ENCODE peak calls at places on chromosome 4, in six cellular contexts. X, M, I, U, V and G are unnamed samples.

GRCh38 chr4:56123547-56123946 is 174.8 kb downstream of the CEP135 start:
- DNase-seq in I (no peak), U (no peak), X (no peak), V (no peak), M (no peak), G (no peak)

GRCh38 chr4:189088783-189089182 is 851.9 kb upstream of the FRG1 start:
- DNase-seq in U (no peak), V (no peak), M (no peak), X (no peak), I (no peak), G (no peak)

GRCh38 chr4:122777846-122778501 is 45.5 kb downstream of the BBS12 start:
- DNase-seq in M (no peak), U (no peak), X (no peak), V (no peak), I (no peak), G (no peak)

GRCh38 chr4:91471280-91471679 is 832.5 kb upstream of the GRID2 start:
- DNase-seq in M (no peak), V (no peak), U (peak; percentile 3), X (no peak), I (no peak), G (no peak)

GRCh38 chr4:69823481-69824186 is 36.3 kb downstream of the SULT1E1 start:
- DNase-seq in M (no peak), I (peak; percentile 73), U (peak; percentile 79), V (no peak), X (no peak), G (peak; percentile 5)

GRCh38 chr4:116027311-116027710 is 913.9 kb upstream of the NDST4 start:
- DNase-seq in X (no peak), I (no peak), M (no peak), U (no peak), V (no peak), G (no peak)

GRCh38 chr4:180617203-180617602 is 1626.0 kb upstream of the TENM3 start:
- DNase-seq in V (no peak), M (no peak), I (peak; percentile 72), U (no peak), X (no peak), G (no peak)

GRCh38 chr4:65139998-65140397 is 530.3 kb downstream of the EPHA5 start:
- DNase-seq in V (no peak), X (no peak), I (no peak), U (no peak), M (no peak), G (no peak)

GRCh38 chr4:152255437-152255836 is 280.5 kb downstream of the FBXW7 start:
- DNase-seq in U (no peak), V (no peak), I (no peak), X (no peak), M (peak; percentile 15), G (peak; percentile 90)

GRCh38 chr4:76964769-76965168 is 15.2 kb downstream of the SEPTIN11 start:
- DNase-seq in U (no peak), V (no peak), I (no peak), M (no peak), X (no peak), G (no peak)

GRCh38 chr4:80182237-80182866 is 15.0 kb upstream of the PRDM8 start:
- DNase-seq in V (no peak), U (no peak), I (no peak), X (no peak), M (no peak), G (peak; percentile 41)

GRCh38 chr4:176791591-176792347 is 953 bp downstream of the VEGFC start:
- DNase-seq in V (peak; percentile 62), U (no peak), I (peak; percentile 71), X (no peak), M (no peak), G (no peak)

GRCh38 chr4:99159699-99160098 is 15.6 kb upstream of the ADH4 start:
- DNase-seq in I (no peak), V (no peak), U (no peak), M (no peak), X (no peak), G (no peak)
- H3K4me1 ChIP-seq in I (no peaks in the 10 kb centered on the region), V (no peaks in the 10 kb centered on the region), U (peaks cover 32% of the 10 kb centered on the region), M (no peaks in the 10 kb centered on the region), X (no peaks in the 10 kb centered on the region), G (no peaks in the 10 kb centered on the region)

GRCh38 chr4:186102931-186103330 is 1.6 kb upstream of the FAM149A start:
- DNase-seq in M (no peak), V (no peak), X (no peak), I (no peak), U (no peak), G (no peak)

GRCh38 chr4:186104114-186104894 is at the start of gene FAM149A:
- DNase-seq in X (no peak), U (peak; percentile 91), M (no peak), V (peak; percentile 81), I (no peak), G (peak; percentile 48)

GRCh38 chr4:186105721-186106335 is 1.3 kb downstream of the FAM149A start:
- DNase-seq in I (no peak), U (peak; percentile 74), V (no peak), X (no peak), M (no peak), G (no peak)

GRCh38 chr4:186108391-186108790 is 3.9 kb downstream of the FAM149A start:
- DNase-seq in X (no peak), I (no peak), M (no peak), U (no peak), V (no peak), G (no peak)

GRCh38 chr4:186104895-186105720 is 604 bp downstream of the FAM149A start:
- DNase-seq in V (peak; percentile 70), X (no peak), I (peak; percentile 81), M (no peak), U (peak; percentile 35), G (no peak)
- H3K4me1 ChIP-seq in V (peaks cover 17% of the 10 kb centered on the region), X (peaks cover 10% of the 10 kb centered on the region), I (no peaks in the 10 kb centered on the region), M (peaks cover 10% of the 10 kb centered on the region), U (peaks cover 18% of the 10 kb centered on the region), G (peaks cover 11% of the 10 kb centered on the region)

GRCh38 chr4:153520227-153520626 is 54.1 kb downstream of the TMEM131L start:
- DNase-seq in V (no peak), X (no peak), M (no peak), I (no peak), U (no peak), G (no peak)
- H3K4me1 ChIP-seq in V (peaks cover 35% of the 10 kb centered on the region), X (peaks cover 9% of the 10 kb centered on the region), M (peaks cover 72% of the 10 kb centered on the region), I (no peaks in the 10 kb centered on the region), U (peaks cover 85% of the 10 kb centered on the region), G (peaks cover 84% of the 10 kb centered on the region)

GRCh38 chr4:153497091-153497531 is 31.0 kb downstream of the TMEM131L start:
- DNase-seq in U (no peak), I (peak; percentile 69), X (no peak), V (no peak), M (no peak), G (no peak)
- H3K4me1 ChIP-seq in U (peaks cover 35% of the 10 kb centered on the region), I (no peaks in the 10 kb centered on the region), X (peaks cover 19% of the 10 kb centered on the region), V (peaks cover 31% of the 10 kb centered on the region), M (peaks cover 90% of the 10 kb centered on the region), G (peaks cover 90% of the 10 kb centered on the region)

GRCh38 chr4:147799986-147800555 is 68.2 kb downstream of the ARHGAP10 start:
- DNase-seq in V (no peak), X (no peak), I (no peak), U (no peak), M (peak; percentile 30), G (peak; percentile 86)

GRCh38 chr4:147802346-147802745 is 70.5 kb downstream of the ARHGAP10 start:
- DNase-seq in V (no peak), X (no peak), I (no peak), M (no peak), U (no peak), G (no peak)

DNA sequence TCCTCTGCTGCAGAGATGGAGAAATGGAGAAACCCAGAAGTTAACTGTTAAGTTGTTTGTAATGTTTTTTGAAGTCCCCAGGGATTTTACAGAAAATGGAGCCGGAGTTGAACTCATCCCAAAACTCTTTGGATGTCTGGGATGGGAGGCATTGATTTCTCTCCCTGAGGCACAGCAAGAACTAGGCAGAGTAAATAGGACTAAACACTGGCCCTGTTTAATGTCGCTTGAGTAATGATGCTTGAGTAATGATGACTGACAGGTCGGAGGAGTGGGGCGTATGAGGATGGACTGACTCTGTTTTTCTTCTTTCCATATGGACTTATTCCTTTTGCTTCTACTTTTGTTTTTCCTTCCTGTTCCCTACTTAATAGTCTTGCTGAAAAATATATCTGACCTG is 69.9 kb downstream of the ARHGAP10 start:
- DNase-seq in V (no peak), I (no peak), X (no peak), U (no peak), M (no peak), G (no peak)
- H3K4me1 ChIP-seq in V (peaks cover 65% of the 10 kb centered on the region), I (no peaks in the 10 kb centered on the region), X (no peaks in the 10 kb centered on the region), U (no peaks in the 10 kb centered on the region), M (peaks cover 14% of the 10 kb centered on the region), G (peaks cover 18% of the 10 kb centered on the region)

GRCh38 chr4:26368685-26369084 is 47.9 kb downstream of the RBPJ start:
- DNase-seq in X (no peak), I (no peak), U (no peak), M (no peak), V (no peak), G (no peak)
- H3K4me1 ChIP-seq in X (no peaks in the 10 kb centered on the region), I (peaks cover 19% of the 10 kb centered on the region), U (peaks cover 46% of the 10 kb centered on the region), M (peaks cover 13% of the 10 kb centered on the region), V (peaks cover 46% of the 10 kb centered on the region), G (peaks cover 22% of the 10 kb centered on the region)

DNA sequence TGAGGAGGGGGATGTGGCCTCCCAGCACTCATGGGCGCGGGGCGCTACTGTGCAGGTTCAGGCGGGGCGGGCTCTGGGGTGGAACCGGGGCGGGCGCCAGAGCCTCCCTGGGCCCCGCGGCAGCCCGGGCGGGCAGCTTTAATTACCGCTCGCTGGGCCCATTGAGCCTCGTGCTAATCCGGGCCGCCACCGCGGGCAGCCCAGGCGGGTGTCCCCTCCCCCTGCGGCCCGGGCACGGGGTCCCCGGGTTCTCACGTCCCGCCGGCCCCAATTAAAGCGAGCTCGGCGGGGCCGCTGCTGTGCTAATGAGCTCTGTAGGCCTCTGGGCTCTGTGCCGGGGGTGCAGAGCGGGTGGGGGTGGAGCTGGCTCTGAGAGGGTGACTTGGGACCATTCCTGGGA is 22.8 kb upstream of the FGFR3 start:
- DNase-seq in M (no peak), X (no peak), I (no peak), U (no peak), V (no peak), G (no peak)
- H3K4me1 ChIP-seq in M (no peaks in the 10 kb centered on the region), X (peaks cover 87% of the 10 kb centered on the region), I (peaks cover 12% of the 10 kb centered on the region), U (peaks cover 80% of the 10 kb centered on the region), V (peaks cover 13% of the 10 kb centered on the region), G (peaks cover 5% of the 10 kb centered on the region)

DNA sequence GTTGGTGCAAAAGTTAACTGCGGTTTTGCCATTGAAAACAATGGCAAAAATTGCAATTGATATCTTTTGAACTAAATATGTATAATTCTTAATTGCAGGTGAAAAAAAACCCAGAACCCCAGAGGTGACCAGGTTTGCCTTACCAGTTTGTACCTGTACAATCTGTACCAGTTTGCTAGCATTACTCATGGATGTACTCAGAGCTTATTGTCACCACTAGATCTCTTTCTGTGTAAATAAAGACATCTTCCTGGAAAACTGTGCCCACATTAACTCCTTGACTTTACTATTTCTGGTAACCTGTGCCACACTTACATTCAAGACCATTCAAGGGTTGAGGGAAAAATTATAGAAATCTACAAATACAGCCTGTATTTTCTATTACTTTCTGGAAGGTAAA is 139.7 kb downstream of the ELOVL6 start:
- DNase-seq in U (no peak), V (no peak), X (no peak), M (no peak), I (no peak), G (no peak)
- H3K4me1 ChIP-seq in U (no peaks in the 10 kb centered on the region), V (no peaks in the 10 kb centered on the region), X (no peaks in the 10 kb centered on the region), M (no peaks in the 10 kb centered on the region), I (no peaks in the 10 kb centered on the region), G (peaks cover 4% of the 10 kb centered on the region)